ENCODE peak calls at places on chromosomes 4 and X, in nine cellular contexts. One of them, this sample, is unnamed.

GRCh38 chr4:19675172-19675811 is 576.4 kb upstream of the SLIT2 start:
- DNase-seq in GM23248: peak; percentile 61
- DNase-seq in CD8-positive, alpha-beta memory T cell: no peak
- DNase-seq in endothelial cell of umbilical vein: peak; percentile 14
- DNase-seq in tibial artery: no peak
- DNase-seq in neural progenitor cell: no peak
- DNase-seq in right cardiac atrium: peak; percentile 16
- DNase-seq in heart left ventricle: peak; percentile 22
- DNase-seq in IMR-90: peak; percentile 49
- DNase-seq in this sample: no peak

GRCh38 chr4:98557497-98557896 is 100.9 kb downstream of the TSPAN5 start:
- DNase-seq in GM23248: peak; percentile 45
- DNase-seq in CD8-positive, alpha-beta memory T cell: no peak
- DNase-seq in endothelial cell of umbilical vein: peak; percentile 70
- DNase-seq in tibial artery: no peak
- DNase-seq in neural progenitor cell: no peak
- DNase-seq in right cardiac atrium: no peak
- DNase-seq in heart left ventricle: no peak
- DNase-seq in IMR-90: peak; percentile 75
- DNase-seq in this sample: peak; percentile 73

GRCh38 chrX:137749282-137749681 is 183.4 kb downstream of the ZIC3 start:
- DNase-seq in GM23248: no peak
- DNase-seq in CD8-positive, alpha-beta memory T cell: no peak
- DNase-seq in endothelial cell of umbilical vein: no peak
- DNase-seq in tibial artery: no peak
- DNase-seq in neural progenitor cell: peak; percentile 56
- DNase-seq in right cardiac atrium: no peak
- DNase-seq in heart left ventricle: no peak
- DNase-seq in IMR-90: no peak
- DNase-seq in this sample: no peak

GRCh38 chr4:150173854-150174398 is 95.7 kb downstream of the DCLK2 start:
- DNase-seq in GM23248: no peak
- DNase-seq in CD8-positive, alpha-beta memory T cell: no peak
- DNase-seq in endothelial cell of umbilical vein: peak; percentile 76
- DNase-seq in tibial artery: no peak
- DNase-seq in neural progenitor cell: no peak
- DNase-seq in right cardiac atrium: peak; percentile 12
- DNase-seq in heart left ventricle: peak; percentile 34
- DNase-seq in IMR-90: no peak
- DNase-seq in this sample: no peak

GRCh38 chrX:7019555-7019954 is 128.0 kb upstream of the STS start:
- DNase-seq in GM23248: peak; percentile 26
- DNase-seq in CD8-positive, alpha-beta memory T cell: no peak
- DNase-seq in endothelial cell of umbilical vein: no peak
- DNase-seq in tibial artery: no peak
- DNase-seq in neural progenitor cell: no peak
- DNase-seq in right cardiac atrium: no peak
- DNase-seq in heart left ventricle: no peak
- DNase-seq in IMR-90: no peak
- DNase-seq in this sample: no peak

GRCh38 chr4:87235020-87235671 is 14.7 kb upstream of the KLHL8 start:
- DNase-seq in GM23248: peak; percentile 70
- DNase-seq in CD8-positive, alpha-beta memory T cell: no peak
- DNase-seq in endothelial cell of umbilical vein: no peak
- DNase-seq in tibial artery: no peak
- DNase-seq in neural progenitor cell: no peak
- DNase-seq in right cardiac atrium: no peak
- DNase-seq in heart left ventricle: no peak
- DNase-seq in IMR-90: peak; percentile 62
- DNase-seq in this sample: no peak

GRCh38 chr4:82726601-82727000 is 72.0 kb downstream of the SCD5 start:
- DNase-seq in GM23248: no peak
- DNase-seq in CD8-positive, alpha-beta memory T cell: no peak
- DNase-seq in endothelial cell of umbilical vein: no peak
- DNase-seq in tibial artery: no peak
- DNase-seq in neural progenitor cell: no peak
- DNase-seq in right cardiac atrium: no peak
- DNase-seq in heart left ventricle: no peak
- DNase-seq in IMR-90: no peak
- DNase-seq in this sample: no peak

GRCh38 chr4:108851346-108851745 is 88.5 kb upstream of the ETNPPL start:
- DNase-seq in GM23248: peak; percentile 60
- DNase-seq in CD8-positive, alpha-beta memory T cell: no peak
- DNase-seq in endothelial cell of umbilical vein: no peak
- DNase-seq in tibial artery: no peak
- DNase-seq in neural progenitor cell: no peak
- DNase-seq in right cardiac atrium: no peak
- DNase-seq in heart left ventricle: no peak
- DNase-seq in IMR-90: peak; percentile 20
- DNase-seq in this sample: peak; percentile 16

GRCh38 chrX:24494544-24495113 is 29.5 kb downstream of the PDK3 start:
- DNase-seq in GM23248: peak; percentile 5
- DNase-seq in CD8-positive, alpha-beta memory T cell: no peak
- DNase-seq in endothelial cell of umbilical vein: peak; percentile 87
- DNase-seq in tibial artery: no peak
- DNase-seq in neural progenitor cell: peak; percentile 34
- DNase-seq in right cardiac atrium: no peak
- DNase-seq in heart left ventricle: no peak
- DNase-seq in IMR-90: peak; percentile 80
- DNase-seq in this sample: no peak

GRCh38 chr4:139241784-139242151 is 38.3 kb downstream of the MGARP start:
- DNase-seq in GM23248: no peak
- DNase-seq in CD8-positive, alpha-beta memory T cell: no peak
- DNase-seq in endothelial cell of umbilical vein: no peak
- DNase-seq in tibial artery: no peak
- DNase-seq in neural progenitor cell: no peak
- DNase-seq in right cardiac atrium: no peak
- DNase-seq in heart left ventricle: no peak
- DNase-seq in IMR-90: no peak
- DNase-seq in this sample: no peak

GRCh38 chr4:189029961-189030360 is 890.7 kb downstream of the TRIML1 start:
- DNase-seq in GM23248: no peak
- DNase-seq in CD8-positive, alpha-beta memory T cell: no peak
- DNase-seq in endothelial cell of umbilical vein: no peak
- DNase-seq in tibial artery: no peak
- DNase-seq in neural progenitor cell: no peak
- DNase-seq in right cardiac atrium: no peak
- DNase-seq in heart left ventricle: no peak
- DNase-seq in IMR-90: no peak
- DNase-seq in this sample: no peak

GRCh38 chrX:69297521-69297920 is 132.3 kb upstream of the PJA1 start:
- DNase-seq in GM23248: no peak
- DNase-seq in CD8-positive, alpha-beta memory T cell: no peak
- DNase-seq in endothelial cell of umbilical vein: no peak
- DNase-seq in tibial artery: no peak
- DNase-seq in neural progenitor cell: peak; percentile 55
- DNase-seq in right cardiac atrium: no peak
- DNase-seq in heart left ventricle: no peak
- DNase-seq in IMR-90: no peak
- DNase-seq in this sample: no peak

GRCh38 chr4:179817317-179817716 is 2375.1 kb upstream of the AGA start:
- DNase-seq in GM23248: no peak
- DNase-seq in CD8-positive, alpha-beta memory T cell: no peak
- DNase-seq in endothelial cell of umbilical vein: no peak
- DNase-seq in tibial artery: no peak
- DNase-seq in neural progenitor cell: no peak
- DNase-seq in right cardiac atrium: no peak
- DNase-seq in heart left ventricle: no peak
- DNase-seq in IMR-90: no peak
- DNase-seq in this sample: no peak

GRCh38 chr4:98851806-98852205 is 77.1 kb downstream of the EIF4E start:
- DNase-seq in GM23248: peak; percentile 4
- DNase-seq in CD8-positive, alpha-beta memory T cell: no peak
- DNase-seq in endothelial cell of umbilical vein: no peak
- DNase-seq in tibial artery: no peak
- DNase-seq in neural progenitor cell: no peak
- DNase-seq in right cardiac atrium: no peak
- DNase-seq in heart left ventricle: no peak
- DNase-seq in IMR-90: peak; percentile 64
- DNase-seq in this sample: no peak

GRCh38 chrX:38880460-38880859 is 79.2 kb downstream of the MID1IP1 start:
- DNase-seq in GM23248: peak; percentile 35
- DNase-seq in CD8-positive, alpha-beta memory T cell: no peak
- DNase-seq in endothelial cell of umbilical vein: peak; percentile 1
- DNase-seq in tibial artery: no peak
- DNase-seq in neural progenitor cell: no peak
- DNase-seq in right cardiac atrium: no peak
- DNase-seq in heart left ventricle: no peak
- DNase-seq in IMR-90: peak; percentile 56
- DNase-seq in this sample: no peak
- H3K4me1 ChIP-seq in GM23248: peaks cover 10% of the 10 kb centered on the region
- H3K4me1 ChIP-seq in CD8-positive, alpha-beta memory T cell: peaks cover 13% of the 10 kb centered on the region
- H3K4me1 ChIP-seq in endothelial cell of umbilical vein: peaks cover 3% of the 10 kb centered on the region
- H3K4me1 ChIP-seq in tibial artery: no peaks in the 10 kb centered on the region
- H3K4me1 ChIP-seq in neural progenitor cell: no peaks in the 10 kb centered on the region
- H3K4me1 ChIP-seq in right cardiac atrium: no peaks in the 10 kb centered on the region
- H3K4me1 ChIP-seq in heart left ventricle: peaks cover 7% of the 10 kb centered on the region
- H3K4me1 ChIP-seq in IMR-90: no peaks in the 10 kb centered on the region
- H3K4me1 ChIP-seq in this sample: no peaks in the 10 kb centered on the region

DNA sequence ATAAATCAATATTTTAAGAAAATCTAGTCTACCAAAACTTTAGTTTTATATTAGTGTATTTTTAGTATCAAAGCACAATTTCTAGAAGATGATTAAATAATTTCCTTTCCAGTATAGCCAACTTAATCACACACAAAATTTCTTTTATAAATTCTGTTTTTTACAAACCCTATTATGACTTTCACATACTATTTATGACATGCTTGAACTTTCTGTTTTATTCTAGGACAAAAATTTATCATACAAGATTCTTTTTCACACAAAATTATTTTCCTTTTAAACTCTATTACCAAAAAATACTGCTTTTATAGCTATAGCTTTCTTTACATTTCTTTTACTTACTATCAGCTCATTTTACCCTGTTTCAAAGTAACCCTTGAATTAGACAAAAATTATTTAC is 149.5 kb downstream of the OR13H1 start:
- DNase-seq in GM23248: no peak
- DNase-seq in CD8-positive, alpha-beta memory T cell: no peak
- DNase-seq in endothelial cell of umbilical vein: no peak
- DNase-seq in tibial artery: no peak
- DNase-seq in neural progenitor cell: no peak
- DNase-seq in right cardiac atrium: no peak
- DNase-seq in heart left ventricle: no peak
- DNase-seq in IMR-90: no peak
- DNase-seq in this sample: no peak
- H3K27me3 ChIP-seq in GM23248: no peaks in the 10 kb centered on the region
- H3K27me3 ChIP-seq in CD8-positive, alpha-beta memory T cell: no peaks in the 10 kb centered on the region
- H3K27me3 ChIP-seq in endothelial cell of umbilical vein: no peaks in the 10 kb centered on the region
- H3K27me3 ChIP-seq in tibial artery: no peaks in the 10 kb centered on the region
- H3K27me3 ChIP-seq in neural progenitor cell: no peaks in the 10 kb centered on the region
- H3K27me3 ChIP-seq in right cardiac atrium: no peaks in the 10 kb centered on the region
- H3K27me3 ChIP-seq in heart left ventricle: no peaks in the 10 kb centered on the region
- H3K27me3 ChIP-seq in IMR-90: no peaks in the 10 kb centered on the region
- H3K27me3 ChIP-seq in this sample: no peaks in the 10 kb centered on the region

GRCh38 chrX:136209016-136209738 is 42.0 kb downstream of the MAP7D3 start:
- DNase-seq in GM23248: peak; percentile 72
- DNase-seq in CD8-positive, alpha-beta memory T cell: peak; percentile 3
- DNase-seq in endothelial cell of umbilical vein: peak; percentile 55
- DNase-seq in tibial artery: peak; percentile 58
- DNase-seq in neural progenitor cell: peak; percentile 44
- DNase-seq in right cardiac atrium: peak; percentile 68
- DNase-seq in heart left ventricle: peak; percentile 57
- DNase-seq in IMR-90: peak; percentile 56
- DNase-seq in this sample: peak; percentile 33

GRCh38 chrX:136206916-136207315 is 44.3 kb downstream of the MAP7D3 start:
- DNase-seq in GM23248: no peak
- DNase-seq in CD8-positive, alpha-beta memory T cell: no peak
- DNase-seq in endothelial cell of umbilical vein: no peak
- DNase-seq in tibial artery: no peak
- DNase-seq in neural progenitor cell: no peak
- DNase-seq in right cardiac atrium: no peak
- DNase-seq in heart left ventricle: no peak
- DNase-seq in IMR-90: no peak
- DNase-seq in this sample: no peak

GRCh38 chrX:136209751-136210150 is 41.4 kb downstream of the MAP7D3 start:
- DNase-seq in GM23248: no peak
- DNase-seq in CD8-positive, alpha-beta memory T cell: no peak
- DNase-seq in endothelial cell of umbilical vein: no peak
- DNase-seq in tibial artery: no peak
- DNase-seq in neural progenitor cell: no peak
- DNase-seq in right cardiac atrium: no peak
- DNase-seq in heart left ventricle: no peak
- DNase-seq in IMR-90: no peak
- DNase-seq in this sample: no peak

GRCh38 chrX:136205882-136206281 is 45.3 kb downstream of the MAP7D3 start:
- DNase-seq in GM23248: no peak
- DNase-seq in CD8-positive, alpha-beta memory T cell: no peak
- DNase-seq in endothelial cell of umbilical vein: no peak
- DNase-seq in tibial artery: no peak
- DNase-seq in neural progenitor cell: peak; percentile 13
- DNase-seq in right cardiac atrium: no peak
- DNase-seq in heart left ventricle: no peak
- DNase-seq in IMR-90: no peak
- DNase-seq in this sample: no peak

GRCh38 chrX:136207546-136207945 is 43.7 kb downstream of the MAP7D3 start:
- DNase-seq in GM23248: no peak
- DNase-seq in CD8-positive, alpha-beta memory T cell: no peak
- DNase-seq in endothelial cell of umbilical vein: no peak
- DNase-seq in tibial artery: no peak
- DNase-seq in neural progenitor cell: no peak
- DNase-seq in right cardiac atrium: no peak
- DNase-seq in heart left ventricle: no peak
- DNase-seq in IMR-90: no peak
- DNase-seq in this sample: no peak
- H3K4me3 ChIP-seq in GM23248: no peak overlapping the region
- H3K4me3 ChIP-seq in CD8-positive, alpha-beta memory T cell: no peak overlapping the region
- H3K4me3 ChIP-seq in endothelial cell of umbilical vein: no peak overlapping the region
- H3K4me3 ChIP-seq in tibial artery: no peak overlapping the region
- H3K4me3 ChIP-seq in neural progenitor cell: no peak overlapping the region
- H3K4me3 ChIP-seq in right cardiac atrium: no peak overlapping the region
- H3K4me3 ChIP-seq in heart left ventricle: no peak overlapping the region
- H3K4me3 ChIP-seq in IMR-90: no peak overlapping the region
- H3K4me3 ChIP-seq in this sample: no peak overlapping the region

GRCh38 chr4:80309301-80310004 is 26.1 kb upstream of the CFAP299 start:
- DNase-seq in GM23248: peak; percentile 97
- DNase-seq in CD8-positive, alpha-beta memory T cell: no peak
- DNase-seq in endothelial cell of umbilical vein: peak; percentile 17
- DNase-seq in tibial artery: no peak
- DNase-seq in neural progenitor cell: no peak
- DNase-seq in right cardiac atrium: no peak
- DNase-seq in heart left ventricle: no peak
- DNase-seq in IMR-90: peak; percentile 96
- DNase-seq in this sample: peak; percentile 85

GRCh38 chr4:80307183-80307735 is 28.3 kb upstream of the CFAP299 start:
- DNase-seq in GM23248: peak; percentile 83
- DNase-seq in CD8-positive, alpha-beta memory T cell: no peak
- DNase-seq in endothelial cell of umbilical vein: peak; percentile 22
- DNase-seq in tibial artery: no peak
- DNase-seq in neural progenitor cell: no peak
- DNase-seq in right cardiac atrium: no peak
- DNase-seq in heart left ventricle: no peak
- DNase-seq in IMR-90: peak; percentile 41
- DNase-seq in this sample: peak; percentile 18

GRCh38 chr4:80306255-80306654 is 29.3 kb upstream of the CFAP299 start:
- DNase-seq in GM23248: peak; percentile 66
- DNase-seq in CD8-positive, alpha-beta memory T cell: no peak
- DNase-seq in endothelial cell of umbilical vein: peak; percentile 6
- DNase-seq in tibial artery: no peak
- DNase-seq in neural progenitor cell: no peak
- DNase-seq in right cardiac atrium: no peak
- DNase-seq in heart left ventricle: no peak
- DNase-seq in IMR-90: peak; percentile 54
- DNase-seq in this sample: no peak

GRCh38 chr4:80308466-80308822 is 27.1 kb upstream of the CFAP299 start:
- DNase-seq in GM23248: peak; percentile 20
- DNase-seq in CD8-positive, alpha-beta memory T cell: no peak
- DNase-seq in endothelial cell of umbilical vein: no peak
- DNase-seq in tibial artery: no peak
- DNase-seq in neural progenitor cell: no peak
- DNase-seq in right cardiac atrium: no peak
- DNase-seq in heart left ventricle: no peak
- DNase-seq in IMR-90: no peak
- DNase-seq in this sample: no peak

GRCh38 chr4:80307774-80308465 is 27.6 kb upstream of the CFAP299 start:
- DNase-seq in GM23248: peak; percentile 86
- DNase-seq in CD8-positive, alpha-beta memory T cell: no peak
- DNase-seq in endothelial cell of umbilical vein: no peak
- DNase-seq in tibial artery: no peak
- DNase-seq in neural progenitor cell: peak; percentile 36
- DNase-seq in right cardiac atrium: peak; percentile 12
- DNase-seq in heart left ventricle: no peak
- DNase-seq in IMR-90: peak; percentile 79
- DNase-seq in this sample: no peak
- H3K4me1 ChIP-seq in GM23248: peaks cover 64% of the 10 kb centered on the region
- H3K4me1 ChIP-seq in CD8-positive, alpha-beta memory T cell: no peaks in the 10 kb centered on the region
- H3K4me1 ChIP-seq in endothelial cell of umbilical vein: peaks cover 14% of the 10 kb centered on the region
- H3K4me1 ChIP-seq in tibial artery: no peaks in the 10 kb centered on the region
- H3K4me1 ChIP-seq in neural progenitor cell: peaks cover 13% of the 10 kb centered on the region
- H3K4me1 ChIP-seq in right cardiac atrium: no peaks in the 10 kb centered on the region
- H3K4me1 ChIP-seq in heart left ventricle: no peaks in the 10 kb centered on the region
- H3K4me1 ChIP-seq in IMR-90: peaks cover 14% of the 10 kb centered on the region
- H3K4me1 ChIP-seq in this sample: peaks cover 9% of the 10 kb centered on the region

This sample was measured in cardiac muscle cell.